ENCODE peak calls at places on chromosomes 7 and 10, in six cellular contexts. O is Right ventricle myocardium superior, A is PC-9, Z is fibroblast of the aortic adventitia, J is NCI-H2081 treated with DMSO at 0.1 percent for 48 hours, D is skeletal muscle cell. C is an unnamed sample.

GRCh38 chr10:113474756-113475155 is 78.1 kb upstream of the HABP2 start:
- DNase-seq in O (no peak), A (no peak), Z (peak), J (no peak), D (no peak), C (no peak)

GRCh38 chr10:132131581-132132250 is 55.0 kb upstream of the DPYSL4 start:
- DNase-seq in O (peak), A (no peak), Z (no peak), J (no peak), D (no peak), C (no peak)

GRCh38 chr10:124386186-124387077 is 32.3 kb downstream of the OAT start:
- DNase-seq in O (no peak), A (peak), Z (no peak), J (no peak), D (no peak), C (no peak)

GRCh38 chr7:41116337-41116736 is 586.6 kb downstream of the INHBA start:
- DNase-seq in O (no peak), A (no peak), Z (no peak), J (no peak), D (no peak), C (no peak)

GRCh38 chr10:14397069-14397468 is 66.3 kb upstream of the FRMD4A start:
- DNase-seq in O (peak), A (peak), Z (peak), J (no peak), D (peak), C (peak)

GRCh38 chr10:63977329-63977923 is 456.2 kb downstream of the REEP3 start:
- DNase-seq in O (no peak), A (peak), Z (peak), J (no peak), D (peak), C (peak)

GRCh38 chr10:80413152-80413996 is 5.0 kb downstream of the PRXL2A start:
- DNase-seq in O (no peak), A (peak), Z (no peak), J (no peak), D (peak), C (no peak)

GRCh38 chr10:76998451-76998850 is 639.2 kb downstream of the KCNMA1 start:
- DNase-seq in O (no peak), A (no peak), Z (peak), J (no peak), D (no peak), C (no peak)

GRCh38 chr10:6202684-6203330 is at the start of gene PFKFB3:
- DNase-seq in O (peak), A (peak), Z (peak), J (no peak), D (peak), C (peak)

GRCh38 chr10:97140887-97141745 is 44.6 kb downstream of the SLIT1 start:
- DNase-seq in O (no peak), A (no peak), Z (no peak), J (no peak), D (no peak), C (no peak)

GRCh38 chr7:130560972-130561371 is 69.1 kb downstream of the MEST start:
- DNase-seq in O (no peak), A (peak), Z (peak), J (peak), D (no peak), C (no peak)

GRCh38 chr7:111229181-111229740 is 138.3 kb downstream of the LRRN3 start:
- DNase-seq in O (no peak), A (no peak), Z (no peak), J (no peak), D (no peak), C (no peak)

GRCh38 chr7:73644887-73645286 is 20.6 kb upstream of the MLXIPL start:
- DNase-seq in O (no peak), A (no peak), Z (no peak), J (no peak), D (no peak), C (no peak)